ENCODE peak calls at places on chromosomes 16 and 17, in ten cellular contexts. C is AG09319; O is A673; Y is tibial artery; E is mucosa of descending colon; N is activated CD4-positive, alpha-beta T cell treated with anti-CD3 and anti-CD28 coated beads for 48 hours; H is activated T-cell treated with anti-CD3 and anti-CD28 coated beads, Interleukin-2, amount 50 U/mL, for 4 hours; S is SW480; G is hippocampal formation; U is NCI-H1105. W is an unnamed sample.

GRCh38 chr17:3944485-3945388 is 19.5 kb downstream of the ATP2A3 start:
- DNase-seq in C (peak; percentile 44), O (peak; percentile 74), Y (peak; percentile 49), E (no peak), N (peak; percentile 57), H (no peak), S (no peak), G (no peak), U (no peak), W (no peak)

GRCh38 chr17:58335061-58335731 is 6.6 kb upstream of the TSPOAP1 start:
- DNase-seq in C (no peak), O (no peak), Y (no peak), E (peak; percentile 60), N (peak; percentile 72), H (peak; percentile 28), S (no peak), G (no peak), U (no peak), W (peak; percentile 48)

GRCh38 chr16:74029122-74029805 is 267.4 kb upstream of the PSMD7 start:
- DNase-seq in C (no peak), O (no peak), Y (no peak), E (no peak), N (no peak), H (no peak), S (peak; percentile 58), G (no peak), U (no peak), W (no peak)

GRCh38 chr16:50559804-50560514 is 11.8 kb downstream of the NKD1 start:
- DNase-seq in C (no peak), O (no peak), Y (no peak), E (no peak), N (no peak), H (no peak), S (no peak), G (peak; percentile 40), U (no peak), W (no peak)

GRCh38 chr17:10107320-10108165 is 90.9 kb downstream of the GAS7 start:
- DNase-seq in C (no peak), O (no peak), Y (peak; percentile 70), E (peak; percentile 74), N (no peak), H (no peak), S (no peak), G (no peak), U (no peak), W (no peak)

GRCh38 chr16:89502319-89502843 is 5.8 kb upstream of the SPG7 start:
- DNase-seq in C (no peak), O (no peak), Y (no peak), E (peak; percentile 76), N (no peak), H (no peak), S (peak; percentile 62), G (no peak), U (no peak), W (no peak)

GRCh38 chr17:77496831-77497577 is 356.2 kb downstream of the SEC14L1 start:
- DNase-seq in C (no peak), O (no peak), Y (peak; percentile 5), E (peak; percentile 36), N (peak; percentile 2), H (no peak), S (no peak), G (no peak), U (no peak), W (no peak)

GRCh38 chr17:46910179-46910927 is 12.6 kb upstream of the GOSR2 start:
- DNase-seq in C (no peak), O (no peak), Y (no peak), E (no peak), N (no peak), H (no peak), S (no peak), G (no peak), U (peak; percentile 20), W (no peak)

GRCh38 chr17:15361151-15361550 is 19.8 kb upstream of the TEKT3 start:
- DNase-seq in C (no peak), O (no peak), Y (no peak), E (no peak), N (no peak), H (no peak), S (no peak), G (no peak), U (no peak), W (no peak)

GRCh38 chr16:69830534-69831211 is 68.5 kb downstream of the WWP2 start:
- DNase-seq in C (no peak), O (no peak), Y (no peak), E (no peak), N (no peak), H (no peak), S (no peak), G (no peak), U (no peak), W (no peak)

GRCh38 chr16:81600275-81600674 is 155.7 kb downstream of the CMIP start:
- DNase-seq in C (no peak), O (peak; percentile 60), Y (no peak), E (no peak), N (no peak), H (no peak), S (peak; percentile 90), G (no peak), U (no peak), W (no peak)

GRCh38 chr17:28370035-28370743 is at the start of gene VTN:
- DNase-seq in C (no peak), O (peak; percentile 9), Y (peak; percentile 38), E (no peak), N (no peak), H (no peak), S (peak; percentile 29), G (no peak), U (no peak), W (peak; percentile 26)

GRCh38 chr17:17416400-17417360 is 60.1 kb upstream of the MED9 start:
- DNase-seq in C (peak; percentile 34), O (peak; percentile 35), Y (no peak), E (no peak), N (peak; percentile 32), H (no peak), S (no peak), G (peak; percentile 31), U (no peak), W (peak; percentile 80)

GRCh38 chr17:62062936-62063335 is 2.1 kb downstream of the MED13 start:
- DNase-seq in C (no peak), O (peak; percentile 8), Y (no peak), E (no peak), N (no peak), H (no peak), S (no peak), G (no peak), U (no peak), W (peak; percentile 23)

GRCh38 chr17:19370493-19370960 is 7.8 kb upstream of the MAPK7 start:
- DNase-seq in C (no peak), O (no peak), Y (peak; percentile 28), E (no peak), N (no peak), H (no peak), S (peak; percentile 65), G (no peak), U (no peak), W (no peak)

GRCh38 chr16:31348578-31348977 is 6.4 kb upstream of the ITGAX start:
- DNase-seq in C (no peak), O (no peak), Y (no peak), E (no peak), N (no peak), H (no peak), S (no peak), G (no peak), U (no peak), W (no peak)

GRCh38 chr17:77246110-77247047 is 105.6 kb downstream of the SEC14L1 start:
- DNase-seq in C (no peak), O (no peak), Y (no peak), E (no peak), N (no peak), H (no peak), S (no peak), G (no peak), U (no peak), W (no peak)

GRCh38 chr17:41354538-41354937 is 3.9 kb upstream of the KRT33A start:
- DNase-seq in C (no peak), O (no peak), Y (no peak), E (no peak), N (no peak), H (no peak), S (no peak), G (no peak), U (no peak), W (no peak)

GRCh38 chr17:76888661-76889060 is 20.5 kb downstream of the MGAT5B start:
- DNase-seq in C (no peak), O (no peak), Y (no peak), E (no peak), N (no peak), H (no peak), S (no peak), G (no peak), U (no peak), W (no peak)

GRCh38 chr16:768428-768827 is 7.9 kb downstream of the MSLN start:
- DNase-seq in C (no peak), O (no peak), Y (no peak), E (no peak), N (no peak), H (no peak), S (no peak), G (no peak), U (no peak), W (no peak)

GRCh38 chr17:55710410-55710809 is 12.3 kb downstream of the TMEM100 start:
- DNase-seq in C (no peak), O (peak; percentile 74), Y (no peak), E (no peak), N (no peak), H (no peak), S (no peak), G (no peak), U (no peak), W (no peak)

GRCh38 chr17:48632579-48633265 is 6.6 kb upstream of the HOXB9 start:
- DNase-seq in C (no peak), O (no peak), Y (no peak), E (no peak), N (no peak), H (no peak), S (no peak), G (no peak), U (no peak), W (no peak)

GRCh38 chr16:24769806-24770205 is 40.4 kb downstream of the TNRC6A start:
- DNase-seq in C (peak; percentile 40), O (peak; percentile 26), Y (no peak), E (no peak), N (no peak), H (no peak), S (no peak), G (no peak), U (no peak), W (no peak)

GRCh38 chr17:34723875-34724274 is 144.5 kb downstream of the TMEM132E start:
- DNase-seq in C (no peak), O (no peak), Y (no peak), E (no peak), N (no peak), H (no peak), S (no peak), G (peak; percentile 4), U (no peak), W (no peak)

GRCh38 chr16:4115209-4115940 is 867 bp downstream of the ADCY9 start:
- DNase-seq in C (no peak), O (peak; percentile 76), Y (peak; percentile 49), E (peak; percentile 70), N (peak; percentile 65), H (peak; percentile 36), S (peak; percentile 54), G (no peak), U (peak; percentile 6), W (peak; percentile 25)

W was measured in erythroblast.